ENCODE peak calls at places on chromosomes 3 and 15, in nine cellular contexts. One of them, this sample, is unnamed.
A peak's percentile ranks its signal among the peaks of the same experiment; 100 is the strongest.

GRCh38 chr3:149933858-149934257 is 36.8 kb downstream of the PFN2 start:
- DNase-seq in midbrain: no peak
- DNase-seq in left colon: no peak
- DNase-seq in IMR-90: no peak
- DNase-seq in ELR: no peak
- DNase-seq in AG09319: no peak
- DNase-seq in foreskin fibroblast: no peak
- DNase-seq in iPS-NIHi11: no peak
- DNase-seq in tibial artery: no peak
- DNase-seq in this sample: no peak

GRCh38 chr15:40440300-40441011 is at the start of gene BAHD1:
- DNase-seq in midbrain: peak; percentile 98
- DNase-seq in left colon: peak; percentile 98
- DNase-seq in IMR-90: peak; percentile 92
- DNase-seq in ELR: peak; percentile 94
- DNase-seq in AG09319: peak; percentile 85
- DNase-seq in foreskin fibroblast: peak; percentile 95
- DNase-seq in iPS-NIHi11: peak; percentile 99
- DNase-seq in tibial artery: peak; percentile 99
- DNase-seq in this sample: peak; percentile 95

GRCh38 chr15:69244798-69245197 is 53.9 kb upstream of the PAQR5 start:
- DNase-seq in midbrain: no peak
- DNase-seq in left colon: no peak
- DNase-seq in IMR-90: peak; percentile 37
- DNase-seq in ELR: peak; percentile 6
- DNase-seq in AG09319: no peak
- DNase-seq in foreskin fibroblast: no peak
- DNase-seq in iPS-NIHi11: no peak
- DNase-seq in tibial artery: no peak
- DNase-seq in this sample: no peak

GRCh38 chr3:99269606-99270355 is 368.3 kb upstream of the DCBLD2 start:
- DNase-seq in midbrain: peak; percentile 43
- DNase-seq in left colon: no peak
- DNase-seq in IMR-90: no peak
- DNase-seq in ELR: no peak
- DNase-seq in AG09319: peak; percentile 40
- DNase-seq in foreskin fibroblast: no peak
- DNase-seq in iPS-NIHi11: no peak
- DNase-seq in tibial artery: peak; percentile 88
- DNase-seq in this sample: peak; percentile 35

GRCh38 chr3:31295150-31295765 is 237.5 kb upstream of the STT3B start:
- DNase-seq in midbrain: no peak
- DNase-seq in left colon: no peak
- DNase-seq in IMR-90: no peak
- DNase-seq in ELR: no peak
- DNase-seq in AG09319: no peak
- DNase-seq in foreskin fibroblast: no peak
- DNase-seq in iPS-NIHi11: peak; percentile 17
- DNase-seq in tibial artery: no peak
- DNase-seq in this sample: no peak

GRCh38 chr15:51736069-51736468 is 1.4 kb downstream of the LYSMD2 start:
- DNase-seq in midbrain: no peak
- DNase-seq in left colon: no peak
- DNase-seq in IMR-90: no peak
- DNase-seq in ELR: no peak
- DNase-seq in AG09319: no peak
- DNase-seq in foreskin fibroblast: no peak
- DNase-seq in iPS-NIHi11: no peak
- DNase-seq in tibial artery: no peak
- DNase-seq in this sample: no peak

GRCh38 chr3:45174234-45174633 is 28.1 kb upstream of the CDCP1 start:
- DNase-seq in midbrain: no peak
- DNase-seq in left colon: no peak
- DNase-seq in IMR-90: no peak
- DNase-seq in ELR: no peak
- DNase-seq in AG09319: no peak
- DNase-seq in foreskin fibroblast: no peak
- DNase-seq in iPS-NIHi11: no peak
- DNase-seq in tibial artery: no peak
- DNase-seq in this sample: no peak

GRCh38 chr3:50342818-50343633 is 2.4 kb upstream of the RASSF1 start:
- DNase-seq in midbrain: no peak
- DNase-seq in left colon: no peak
- DNase-seq in IMR-90: no peak
- DNase-seq in ELR: no peak
- DNase-seq in AG09319: no peak
- DNase-seq in foreskin fibroblast: no peak
- DNase-seq in iPS-NIHi11: no peak
- DNase-seq in tibial artery: no peak
- DNase-seq in this sample: no peak

GRCh38 chr15:81111018-81111417 is 23.1 kb upstream of the CFAP161 start:
- DNase-seq in midbrain: no peak
- DNase-seq in left colon: no peak
- DNase-seq in IMR-90: no peak
- DNase-seq in ELR: no peak
- DNase-seq in AG09319: no peak
- DNase-seq in foreskin fibroblast: no peak
- DNase-seq in iPS-NIHi11: no peak
- DNase-seq in tibial artery: no peak
- DNase-seq in this sample: no peak

GRCh38 chr15:20358066-20358780 is 183.4 kb downstream of the GOLGA6L6 start:
- DNase-seq in midbrain: no peak
- DNase-seq in left colon: no peak
- DNase-seq in IMR-90: no peak
- DNase-seq in ELR: no peak
- DNase-seq in AG09319: no peak
- DNase-seq in foreskin fibroblast: no peak
- DNase-seq in iPS-NIHi11: no peak
- DNase-seq in tibial artery: peak; percentile 69
- DNase-seq in this sample: no peak

GRCh38 chr15:66838202-66838601 is 136.2 kb downstream of the SMAD6 start:
- DNase-seq in midbrain: no peak
- DNase-seq in left colon: no peak
- DNase-seq in IMR-90: no peak
- DNase-seq in ELR: no peak
- DNase-seq in AG09319: no peak
- DNase-seq in foreskin fibroblast: no peak
- DNase-seq in iPS-NIHi11: no peak
- DNase-seq in tibial artery: peak; percentile 39
- DNase-seq in this sample: no peak

GRCh38 chr3:62052331-62052730 is 321.0 kb downstream of the FEZF2 start:
- DNase-seq in midbrain: no peak
- DNase-seq in left colon: no peak
- DNase-seq in IMR-90: no peak
- DNase-seq in ELR: no peak
- DNase-seq in AG09319: no peak
- DNase-seq in foreskin fibroblast: no peak
- DNase-seq in iPS-NIHi11: no peak
- DNase-seq in tibial artery: no peak
- DNase-seq in this sample: no peak

GRCh38 chr3:194330579-194330978 is 20.5 kb downstream of the CPN2 start:
- DNase-seq in midbrain: no peak
- DNase-seq in left colon: no peak
- DNase-seq in IMR-90: peak; percentile 75
- DNase-seq in ELR: no peak
- DNase-seq in AG09319: peak; percentile 44
- DNase-seq in foreskin fibroblast: no peak
- DNase-seq in iPS-NIHi11: no peak
- DNase-seq in tibial artery: no peak
- DNase-seq in this sample: peak; percentile 55

GRCh38 chr3:152403632-152404066 is 134.9 kb downstream of the MBNL1 start:
- DNase-seq in midbrain: peak; percentile 54
- DNase-seq in left colon: no peak
- DNase-seq in IMR-90: peak; percentile 42
- DNase-seq in ELR: no peak
- DNase-seq in AG09319: no peak
- DNase-seq in foreskin fibroblast: no peak
- DNase-seq in iPS-NIHi11: peak; percentile 7
- DNase-seq in tibial artery: peak; percentile 97
- DNase-seq in this sample: peak; percentile 46

GRCh38 chr3:114362815-114363214 is 69.0 kb downstream of the TIGIT start:
- DNase-seq in midbrain: peak; percentile 64
- DNase-seq in left colon: no peak
- DNase-seq in IMR-90: peak; percentile 48
- DNase-seq in ELR: peak; percentile 55
- DNase-seq in AG09319: no peak
- DNase-seq in foreskin fibroblast: peak; percentile 20
- DNase-seq in iPS-NIHi11: no peak
- DNase-seq in tibial artery: no peak
- DNase-seq in this sample: peak; percentile 73

This sample was measured in globus pallidus.